ENCODE peak calls at places on chromosomes 5 and 9, in four cellular contexts. D, S, M and Z are unnamed samples.

GRCh38 chr5:82356808-82357671 is 78.9 kb upstream of the RPS23 start:
- DNase-seq in D (peak; percentile 93), S (peak; percentile 77), M (no peak), Z (peak; percentile 40)

GRCh38 chr9:114851301-114851700 is 45.5 kb upstream of the TNFSF15 start:
- DNase-seq in M (no peak), S (no peak), D (no peak), Z (no peak)

GRCh38 chr5:59193616-59194319 is 610.9 kb downstream of the RAB3C start:
- DNase-seq in M (no peak), S (no peak), D (no peak), Z (no peak)

GRCh38 chr5:82334856-82335255 is 56.7 kb upstream of the RPS23 start:
- DNase-seq in S (no peak), D (no peak), M (no peak), Z (no peak)

GRCh38 chr9:76738402-76738801 is 25.8 kb upstream of the PCA3 start:
- DNase-seq in D (no peak), S (no peak), M (no peak), Z (no peak)

GRCh38 chr5:180802325-180803180 is at the start of gene MGAT1:
- DNase-seq in M (peak; percentile 75), D (peak; percentile 65), S (peak; percentile 93), Z (no peak)

GRCh38 chr5:15601274-15601673 is 101.3 kb downstream of the FBXL7 start:
- DNase-seq in M (no peak), S (no peak), D (no peak), Z (no peak)

GRCh38 chr9:20043035-20043434 is 254.2 kb upstream of the SLC24A2 start:
- DNase-seq in M (no peak), D (no peak), S (no peak), Z (no peak)

GRCh38 chr5:138051441-138052296 is 18.8 kb upstream of the FAM13B start:
- DNase-seq in M (no peak), D (no peak), S (no peak), Z (no peak)

GRCh38 chr5:17203329-17204132 is 13.9 kb upstream of the BASP1 start:
- DNase-seq in S (peak; percentile 43), D (peak; percentile 41), M (no peak), Z (no peak)

GRCh38 chr5:73540192-73540591 is 25.2 kb downstream of the ANKRA2 start:
- DNase-seq in M (no peak), S (no peak), D (peak; percentile 50), Z (no peak)

GRCh38 chr5:174505621-174506020 is 218.8 kb upstream of the MSX2 start:
- DNase-seq in M (no peak), S (no peak), D (no peak), Z (no peak)

GRCh38 chr9:114153761-114154596 is 1.4 kb upstream of the COL27A1 start:
- DNase-seq in S (no peak), M (peak; percentile 74), D (peak; percentile 95), Z (no peak)

GRCh38 chr5:27437594-27438200 is 399.3 kb upstream of the CDH9 start:
- DNase-seq in M (no peak), S (no peak), D (no peak), Z (no peak)

GRCh38 chr5:175059687-175060194 is 335.4 kb downstream of the MSX2 start:
- DNase-seq in S (no peak), M (peak; percentile 81), D (peak; percentile 24), Z (no peak)

GRCh38 chr5:110965773-110966581 is 105.5 kb upstream of the TSLP start:
- DNase-seq in D (no peak), M (no peak), S (no peak), Z (no peak)

GRCh38 chr5:135205616-135206349 is 171.8 kb upstream of the PITX1 start:
- DNase-seq in S (no peak), D (no peak), M (no peak), Z (no peak)

GRCh38 chr9:110532908-110533665 is 46.5 kb downstream of the SVEP1 start:
- DNase-seq in M (no peak), S (no peak), D (no peak), Z (no peak)

GRCh38 chr5:115815693-115816225 is 700 bp downstream of the CDO1 start:
- DNase-seq in D (no peak), M (peak; percentile 39), S (no peak), Z (no peak)

GRCh38 chr9:115992834-115993233 is 160.8 kb upstream of the PAPPA start:
- DNase-seq in D (no peak), M (no peak), S (no peak), Z (no peak)

GRCh38 chr5:162956570-162956969 is 480.8 kb upstream of the CCNG1 start:
- DNase-seq in M (no peak), S (no peak), D (no peak), Z (no peak)

GRCh38 chr5:130992621-130993020 is 172.4 kb downstream of the HINT1 start:
- DNase-seq in S (no peak), D (no peak), M (no peak), Z (no peak)

GRCh38 chr5:8908055-8908683 is 637.7 kb downstream of the SEMA5A start:
- DNase-seq in S (peak; percentile 66), D (no peak), M (peak; percentile 78), Z (no peak)

GRCh38 chr9:10946676-10947410 is 334.0 kb upstream of the PTPRD start:
- DNase-seq in D (no peak), M (no peak), S (no peak), Z (no peak)
- TF ChIP-seq ETV6 in D (no peak), M (no peak), S (no peak), Z (no peak)

GRCh38 chr9:127527560-127528268 is 76.4 kb downstream of the LRSAM1 start:
- DNase-seq in S (no peak), D (no peak), M (no peak), Z (no peak)

GRCh38 chr9:127524373-127524772 is 73.1 kb downstream of the LRSAM1 start:
- DNase-seq in M (no peak), S (no peak), D (no peak), Z (no peak)

GRCh38 chr9:127525426-127526188 is 74.3 kb downstream of the LRSAM1 start:
- DNase-seq in D (peak; percentile 26), M (no peak), S (peak; percentile 72), Z (no peak)

GRCh38 chr9:127528407-127529251 is 77.3 kb downstream of the LRSAM1 start:
- DNase-seq in S (no peak), D (no peak), M (no peak), Z (no peak)

GRCh38 chr9:127526655-127527559 is 75.6 kb downstream of the LRSAM1 start:
- DNase-seq in D (no peak), M (no peak), S (no peak), Z (no peak)
- TF ChIP-seq ETV6 in D (no peak), M (no peak), S (no peak), Z (no peak)

DNA sequence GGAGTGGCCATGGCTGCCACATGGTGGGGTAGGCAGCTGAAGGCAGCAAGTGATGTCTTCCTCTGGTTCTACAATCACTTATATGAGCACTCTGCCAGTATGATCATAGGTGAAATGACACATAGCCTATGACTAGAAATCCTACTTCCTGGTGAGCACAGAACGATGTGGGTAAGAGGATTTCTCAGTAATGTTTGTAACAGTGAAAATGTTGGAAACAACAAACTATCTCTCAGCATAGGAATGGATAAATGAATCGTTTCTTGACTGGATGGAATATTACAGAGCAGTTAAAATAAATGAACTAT is 187.0 kb upstream of the S1PR3 start:
- DNase-seq in M (no peak), S (no peak), D (no peak), Z (no peak)
- TF ChIP-seq ETV6 in M (no peak), S (no peak), D (no peak), Z (no peak)

DNA sequence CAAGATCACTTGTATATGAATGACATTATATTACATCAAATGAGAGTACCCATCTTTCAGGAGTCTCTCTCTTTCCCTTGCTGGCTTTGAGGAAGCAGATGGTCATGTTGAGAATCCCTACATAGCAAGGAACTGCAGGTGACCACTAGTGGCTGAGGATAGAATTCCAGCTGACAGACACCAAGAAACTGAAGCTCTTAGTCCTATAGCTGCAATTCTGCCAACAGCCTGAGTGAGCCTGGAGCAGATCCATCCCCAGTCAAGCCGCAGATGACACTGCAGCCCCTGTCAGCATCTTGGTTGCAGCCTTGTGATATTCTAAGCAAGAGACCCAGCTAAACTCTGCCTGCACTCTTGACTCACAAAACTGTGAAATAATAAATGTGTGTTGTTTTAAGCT is 531.5 kb downstream of the CSNK1G3 start:
- DNase-seq in M (no peak), S (no peak), D (peak; percentile 2), Z (no peak)
- TF ChIP-seq ETV6 in M (no peak), S (no peak), D (no peak), Z (no peak)

GRCh38 chr9:91164724-91165520 is 196.8 kb downstream of the AUH start:
- DNase-seq in S (peak; percentile 73), M (no peak), D (peak; percentile 30), Z (no peak)
- TF ChIP-seq ETV6 in S (no peak), M (no peak), D (no peak), Z (no peak)

GRCh38 chr5:72030237-72030636 is 77.0 kb upstream of the MAP1B start:
- DNase-seq in M (no peak), S (no peak), D (no peak), Z (no peak)

GRCh38 chr5:72036951-72037350 is 70.3 kb upstream of the MAP1B start:
- DNase-seq in S (no peak), D (no peak), M (no peak), Z (no peak)

GRCh38 chr5:72032769-72033168 is 74.5 kb upstream of the MAP1B start:
- DNase-seq in M (no peak), D (no peak), S (no peak), Z (no peak)

GRCh38 chr5:72035831-72036230 is 71.4 kb upstream of the MAP1B start:
- DNase-seq in D (no peak), S (no peak), M (no peak), Z (no peak)

GRCh38 chr5:72034710-72035109 is 72.6 kb upstream of the MAP1B start:
- DNase-seq in M (no peak), D (no peak), S (no peak), Z (no peak)
- TF ChIP-seq ETV6 in M (no peak), D (no peak), S (no peak), Z (no peak)

GRCh38 chr9:129278391-129279237 is 100.6 kb upstream of the IER5L start:
- DNase-seq in S (peak; percentile 54), M (peak; percentile 63), D (no peak), Z (no peak)

GRCh38 chr9:129282308-129283211 is 104.5 kb upstream of the IER5L start:
- DNase-seq in S (no peak), D (peak; percentile 41), M (no peak), Z (no peak)

GRCh38 chr9:129281506-129282145 is 103.6 kb upstream of the IER5L start:
- DNase-seq in M (no peak), D (no peak), S (no peak), Z (no peak)

GRCh38 chr9:129283290-129283691 is 105.2 kb upstream of the IER5L start:
- DNase-seq in D (no peak), S (no peak), M (no peak), Z (no peak)

GRCh38 chr9:129280236-129281231 is 102.5 kb upstream of the IER5L start:
- DNase-seq in S (no peak), D (no peak), M (no peak), Z (no peak)
- TF ChIP-seq ETV6 in S (no peak), D (no peak), M (no peak), Z (no peak)